ENCODE peak calls at places on chromosomes 13 and 19, in seven cellular contexts. C is brain microvascular endothelial cell, U is neural progenitor cell, L is hepatocyte, X is mucosa of descending colon, B is astrocyte of the spinal cord, W is Calu3. R is an unnamed sample.

GRCh38 chr19:49837009-49837310 is 14.0 kb upstream of the PTOV1 start:
- DNase-seq in C (peak), U (no peak), L (peak), X (no peak), B (peak), W (no peak), R (no peak)

GRCh38 chr13:73411067-73411809 is 352.4 kb downstream of the KLF5 start:
- DNase-seq in C (no peak), U (no peak), L (no peak), X (no peak), B (peak), W (no peak), R (no peak)

GRCh38 chr19:35457173-35457572 is 9.1 kb downstream of the FFAR2 start:
- DNase-seq in C (no peak), U (no peak), L (no peak), X (no peak), B (no peak), W (no peak), R (no peak)

GRCh38 chr13:30618186-30618937 is 642 bp downstream of the USPL1 start:
- DNase-seq in C (no peak), U (peak), L (peak), X (peak), B (no peak), W (peak), R (peak)

GRCh38 chr19:44753932-44754742 is 5.6 kb downstream of the BCL3 start:
- DNase-seq in C (peak), U (peak), L (peak), X (peak), B (peak), W (peak), R (no peak)

GRCh38 chr19:2332341-2333026 is 4.0 kb downstream of the SPPL2B start:
- DNase-seq in C (no peak), U (no peak), L (no peak), X (peak), B (no peak), W (no peak), R (peak)

GRCh38 chr19:10087296-10088061 is 1.4 kb downstream of the SHFL start:
- DNase-seq in C (no peak), U (no peak), L (no peak), X (no peak), B (no peak), W (no peak), R (no peak)

GRCh38 chr13:98495627-98496238 is 81.2 kb downstream of the STK24 start:
- DNase-seq in C (no peak), U (peak), L (no peak), X (no peak), B (no peak), W (no peak), R (no peak)

GRCh38 chr19:538641-539428 is 5.0 kb upstream of the GZMM start:
- DNase-seq in C (no peak), U (no peak), L (no peak), X (no peak), B (no peak), W (no peak), R (no peak)

GRCh38 chr19:13077233-13077632 is 25.4 kb downstream of the LYL1 start:
- DNase-seq in C (no peak), U (no peak), L (no peak), X (no peak), B (no peak), W (no peak), R (peak)

GRCh38 chr19:28351761-28352160 is 861.2 kb downstream of the UQCRFS1 start:
- DNase-seq in C (peak), U (no peak), L (no peak), X (no peak), B (peak), W (no peak), R (no peak)

GRCh38 chr13:101655435-101655834 is 203.0 kb downstream of the ITGBL1 start:
- DNase-seq in C (no peak), U (no peak), L (no peak), X (no peak), B (no peak), W (no peak), R (no peak)

GRCh38 chr19:873084-874019 is 13.9 kb downstream of the CFD start:
- DNase-seq in C (no peak), U (peak), L (no peak), X (peak), B (no peak), W (no peak), R (peak)

GRCh38 chr19:7377196-7377595 is 28.5 kb downstream of the ARHGEF18 start:
- DNase-seq in C (no peak), U (no peak), L (no peak), X (peak), B (no peak), W (no peak), R (no peak)

GRCh38 chr13:104984296-104984818 is 1551.1 kb downstream of the EFNB2 start:
- DNase-seq in C (peak), U (no peak), L (peak), X (no peak), B (peak), W (no peak), R (no peak)

GRCh38 chr13:50974268-50974667 is 64.7 kb downstream of the RNASEH2B start:
- DNase-seq in C (no peak), U (no peak), L (no peak), X (no peak), B (no peak), W (no peak), R (no peak)

GRCh38 chr19:6705931-6706632 is 14.4 kb downstream of the C3 start:
- DNase-seq in C (no peak), U (no peak), L (no peak), X (no peak), B (no peak), W (no peak), R (no peak)

GRCh38 chr13:51912091-51912490 is 50.3 kb downstream of the CCDC70 start:
- DNase-seq in C (no peak), U (no peak), L (no peak), X (no peak), B (no peak), W (no peak), R (no peak)

GRCh38 chr13:73677041-73677589 is 457.1 kb downstream of the KLF12 start:
- DNase-seq in C (peak), U (no peak), L (peak), X (no peak), B (peak), W (peak), R (no peak)

GRCh38 chr19:18850560-18851375 is 19.0 kb downstream of the UPF1 start:
- DNase-seq in C (no peak), U (no peak), L (no peak), X (no peak), B (no peak), W (no peak), R (no peak)

GRCh38 chr19:47610902-47611301 is 2.0 kb downstream of the BICRA start:
- DNase-seq in C (no peak), U (no peak), L (no peak), X (no peak), B (no peak), W (no peak), R (no peak)

GRCh38 chr13:31530883-31531282 is 208.4 kb upstream of the RXFP2 start:
- DNase-seq in C (no peak), U (no peak), L (no peak), X (no peak), B (no peak), W (no peak), R (peak)

GRCh38 chr19:32415246-32415645 is 9.7 kb downstream of the DPY19L3 start:
- DNase-seq in C (no peak), U (no peak), L (no peak), X (no peak), B (no peak), W (no peak), R (no peak)

GRCh38 chr19:29843180-29844051 is 31.6 kb downstream of the CCNE1 start:
- DNase-seq in C (peak), U (peak), L (peak), X (peak), B (no peak), W (no peak), R (peak)

GRCh38 chr13:80048802-80049201 is 292.1 kb downstream of the SPRY2 start:
- DNase-seq in C (peak), U (peak), L (peak), X (peak), B (peak), W (peak), R (peak)

GRCh38 chr19:34317311-34317927 is 47.6 kb upstream of the GPI start:
- DNase-seq in C (no peak), U (no peak), L (peak), X (no peak), B (no peak), W (no peak), R (no peak)

GRCh38 chr13:21735621-21736401 is 64.9 kb downstream of the FGF9 start:
- DNase-seq in C (no peak), U (no peak), L (no peak), X (no peak), B (no peak), W (no peak), R (no peak)

GRCh38 chr19:18496167-18496979 is 25.5 kb downstream of the ELL start:
- DNase-seq in C (peak), U (no peak), L (no peak), X (peak), B (peak), W (peak), R (no peak)

GRCh38 chr19:52741951-52742485 is 7.2 kb upstream of the ZNF611 start:
- DNase-seq in C (no peak), U (peak), L (no peak), X (no peak), B (no peak), W (no peak), R (no peak)

GRCh38 chr19:47541507-47541906 is 26.6 kb upstream of the NAPA start:
- DNase-seq in C (no peak), U (no peak), L (no peak), X (no peak), B (no peak), W (no peak), R (no peak)

GRCh38 chr13:95367309-95367843 is 66.1 kb upstream of the ABCC4 start:
- DNase-seq in C (no peak), U (no peak), L (no peak), X (no peak), B (no peak), W (no peak), R (no peak)

GRCh38 chr13:101915333-101915732 is 462.9 kb downstream of the ITGBL1 start:
- DNase-seq in C (no peak), U (peak), L (no peak), X (no peak), B (no peak), W (no peak), R (no peak)

GRCh38 chr19:5953680-5954213 is 24.2 kb downstream of the RANBP3 start:
- DNase-seq in C (peak), U (no peak), L (no peak), X (no peak), B (peak), W (no peak), R (no peak)

GRCh38 chr13:26377038-26377437 is 123.1 kb downstream of the CDK8 start:
- DNase-seq in C (peak), U (peak), L (peak), X (no peak), B (no peak), W (peak), R (peak)
- TF ChIP-seq CTCF in C (peak), U (peak), L (peak), X (no peak), B (peak), W (peak), R (peak)

GRCh38 chr19:55279773-55280643 is at the start of gene HSPBP1:
- DNase-seq in C (peak), U (peak), L (peak), X (peak), B (peak), W (peak), R (peak)
- TF ChIP-seq CTCF in C (no peak), U (no peak), L (no peak), X (no peak), B (no peak), W (no peak), R (no peak)

DNA sequence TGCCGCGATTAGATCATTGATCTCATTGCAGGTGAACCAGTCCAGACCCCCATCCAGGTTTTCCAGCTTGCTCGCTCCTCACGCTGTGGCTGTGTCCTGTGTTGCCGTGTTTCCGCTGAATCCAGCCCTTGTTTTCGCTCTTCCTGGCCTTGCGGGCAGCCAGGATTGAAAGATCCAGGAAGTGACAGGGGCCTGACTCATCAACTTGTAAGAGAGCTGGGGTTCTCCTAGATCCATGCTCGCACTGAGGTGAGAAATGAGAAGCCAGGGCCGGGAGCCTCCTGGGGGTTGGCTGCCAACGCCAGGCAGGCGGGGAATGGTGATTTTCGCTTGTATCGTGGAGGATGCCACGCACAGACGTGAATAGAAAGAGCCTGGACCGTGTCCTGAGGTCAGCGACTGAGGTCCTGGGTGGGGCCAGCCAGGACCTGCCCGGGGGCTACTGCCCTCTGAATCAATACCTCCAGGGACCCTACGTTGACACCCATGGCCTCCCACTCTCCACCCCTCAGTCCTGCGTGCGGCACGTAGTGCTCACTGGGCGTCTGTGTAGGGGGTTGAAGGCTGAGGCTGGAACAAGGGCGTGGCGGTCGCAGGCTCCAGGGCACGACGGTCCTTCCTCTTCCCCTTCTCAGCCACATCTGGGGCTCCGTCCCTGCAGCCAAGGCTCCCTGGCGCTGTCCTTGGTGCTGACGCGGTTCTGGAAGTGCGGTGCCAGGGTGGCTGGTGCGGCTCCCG is 7.3 kb upstream of the PTPRH start:
- DNase-seq in C (peak), U (peak), L (peak), X (peak), B (peak), W (peak), R (peak)
- TF ChIP-seq CTCF in C (peak), U (no peak), L (no peak), X (no peak), B (peak), W (no peak), R (no peak)

GRCh38 chr19:41377977-41378707 is 1.8 kb downstream of the TMEM91 start:
- DNase-seq in C (no peak), U (peak), L (peak), X (no peak), B (no peak), W (no peak), R (peak)
- TF ChIP-seq CTCF in C (peak), U (peak), L (peak), X (no peak), B (peak), W (no peak), R (peak)

GRCh38 chr19:51365211-51366049 is 758 bp downstream of the ETFB start:
- DNase-seq in C (peak), U (no peak), L (peak), X (peak), B (peak), W (peak), R (no peak)
- TF ChIP-seq CTCF in C (peak), U (no peak), L (no peak), X (no peak), B (no peak), W (no peak), R (no peak)

DNA sequence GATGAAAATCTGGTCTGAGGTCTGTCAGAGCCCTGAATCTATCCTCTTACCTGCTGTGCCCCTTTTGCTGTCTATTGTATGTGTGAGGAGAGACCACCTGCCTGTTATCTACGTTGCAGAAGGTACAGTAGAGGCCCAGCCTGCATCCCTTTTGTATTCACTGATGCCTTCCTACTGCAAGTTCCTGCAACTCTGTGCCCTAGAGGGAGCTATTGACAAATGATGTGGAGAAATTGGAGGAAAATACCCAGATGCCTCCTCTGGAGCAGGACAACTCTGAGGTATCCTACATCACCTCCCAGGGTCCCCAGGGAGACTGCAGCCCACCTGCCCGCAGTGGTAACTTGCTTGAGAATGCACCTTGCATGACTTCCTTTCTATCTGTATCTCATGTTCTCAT is 33.7 kb downstream of the SIAH3 start:
- DNase-seq in C (peak), U (no peak), L (no peak), X (no peak), B (no peak), W (no peak), R (no peak)
- TF ChIP-seq CTCF in C (peak), U (peak), L (no peak), X (no peak), B (peak), W (no peak), R (no peak)

GRCh38 chr13:110136660-110137585 is 170.0 kb downstream of the COL4A1 start:
- DNase-seq in C (no peak), U (peak), L (no peak), X (no peak), B (no peak), W (no peak), R (no peak)

GRCh38 chr13:110138700-110139036 is 168.3 kb downstream of the COL4A1 start:
- DNase-seq in C (no peak), U (no peak), L (no peak), X (no peak), B (no peak), W (no peak), R (no peak)

GRCh38 chr13:110138009-110138699 is 168.8 kb downstream of the COL4A1 start:
- DNase-seq in C (peak), U (peak), L (peak), X (peak), B (peak), W (peak), R (no peak)

GRCh38 chr13:110135977-110136597 is 170.9 kb downstream of the COL4A1 start:
- DNase-seq in C (no peak), U (no peak), L (no peak), X (no peak), B (no peak), W (no peak), R (no peak)

DNA sequence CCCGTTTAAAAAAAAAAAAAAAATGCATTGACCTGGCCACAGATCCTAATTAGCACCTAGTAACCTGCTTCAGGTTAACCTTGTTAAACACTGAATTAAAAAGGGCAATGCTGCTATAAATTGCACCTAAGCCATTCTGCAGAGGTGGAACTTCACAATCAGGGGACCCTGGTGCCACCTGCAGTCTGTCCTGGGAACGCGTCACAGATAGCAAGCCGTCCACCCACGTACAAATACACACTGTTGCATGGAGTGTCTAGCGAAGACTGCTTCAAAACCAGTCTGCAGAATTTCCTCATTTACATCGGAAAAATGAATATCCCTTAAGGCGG is 169.3 kb downstream of the COL4A1 start:
- DNase-seq in C (peak), U (peak), L (peak), X (peak), B (no peak), W (peak), R (no peak)
- TF ChIP-seq CTCF in C (peak), U (peak), L (peak), X (no peak), B (peak), W (no peak), R (no peak)

DNA sequence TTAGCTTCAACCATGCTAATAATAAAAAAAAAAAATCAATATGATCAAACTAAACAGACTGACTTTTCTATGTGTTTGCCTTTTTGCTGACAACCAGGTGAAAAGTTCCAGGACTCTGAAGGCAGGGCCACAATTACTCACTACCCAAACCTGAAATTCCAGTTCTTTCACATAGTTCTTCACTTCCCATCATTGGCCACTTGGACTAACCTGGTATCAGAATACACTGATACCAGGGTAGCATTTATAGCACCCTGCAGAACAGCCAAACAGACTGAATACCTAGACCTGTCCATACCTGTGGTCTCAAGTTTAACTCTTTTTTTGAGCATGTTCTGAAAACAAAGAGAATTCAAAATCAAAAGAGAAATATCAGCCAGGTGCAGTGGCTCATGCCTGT is 25.1 kb downstream of the ELF1 start:
- DNase-seq in C (no peak), U (no peak), L (peak), X (no peak), B (no peak), W (peak), R (no peak)
- TF ChIP-seq CTCF in C (no peak), U (no peak), L (no peak), X (no peak), B (no peak), W (no peak), R (no peak)

R was measured in glutamatergic neuron.